ENCODE peak calls at places on chromosome X, in ten cellular contexts. D, Y, V, F, L, K, T, Q, B and U are unnamed samples.

GRCh38 chrX:110667706-110668105 is 127.9 kb downstream of the CHRDL1 start:
- DNase-seq in D (no peak), Y (no peak), V (no peak), F (peak; percentile 30), L (no peak), K (no peak), T (no peak), Q (no peak), B (no peak), U (no peak)

GRCh38 chrX:39814391-39814790 is 283.4 kb downstream of the BCOR start:
- DNase-seq in D (no peak), Y (no peak), V (peak; percentile 44), F (no peak), L (peak; percentile 35), K (no peak), T (no peak), Q (peak; percentile 9), B (peak; percentile 25), U (no peak)

GRCh38 chrX:104104676-104105075 is 7.6 kb upstream of the ZCCHC18 start:
- DNase-seq in D (no peak), Y (no peak), V (no peak), F (no peak), L (no peak), K (no peak), T (no peak), Q (no peak), B (no peak), U (no peak)

GRCh38 chrX:123601437-123601836 is 131.4 kb downstream of the THOC2 start:
- DNase-seq in D (no peak), Y (no peak), V (no peak), F (no peak), L (no peak), K (no peak), T (no peak), Q (no peak), B (no peak), U (no peak)

GRCh38 chrX:3345281-3346081 is 971 bp downstream of the MXRA5 start:
- DNase-seq in D (peak; percentile 89), Y (peak; percentile 62), V (peak; percentile 10), F (peak; percentile 75), L (no peak), K (peak; percentile 63), T (peak; percentile 65), Q (no peak), B (no peak), U (peak; percentile 78)

GRCh38 chrX:28398352-28398751 is 188.9 kb upstream of the IL1RAPL1 start:
- DNase-seq in D (no peak), Y (no peak), V (no peak), F (no peak), L (no peak), K (no peak), T (no peak), Q (no peak), B (no peak), U (no peak)

GRCh38 chrX:103831342-103831802 is 685 bp downstream of the RAB9B start:
- DNase-seq in D (no peak), Y (peak; percentile 85), V (peak; percentile 41), F (no peak), L (no peak), K (no peak), T (no peak), Q (peak; percentile 45), B (no peak), U (no peak)

GRCh38 chrX:8960809-8961413 is 73.0 kb downstream of the FAM9B start:
- DNase-seq in D (no peak), Y (no peak), V (no peak), F (no peak), L (no peak), K (no peak), T (no peak), Q (no peak), B (no peak), U (no peak)

GRCh38 chrX:150429577-150429976 is 66.5 kb downstream of the MAMLD1 start:
- DNase-seq in D (no peak), Y (no peak), V (peak; percentile 87), F (no peak), L (no peak), K (peak; percentile 78), T (no peak), Q (no peak), B (no peak), U (no peak)

GRCh38 chrX:20517565-20517964 is 250.9 kb upstream of the RPS6KA3 start:
- DNase-seq in D (no peak), Y (no peak), V (no peak), F (no peak), L (no peak), K (no peak), T (no peak), Q (no peak), B (no peak), U (no peak)

GRCh38 chrX:151753313-151754041 is 18.9 kb downstream of the CNGA2 start:
- DNase-seq in D (peak; percentile 86), Y (peak; percentile 65), V (peak; percentile 64), F (peak; percentile 63), L (peak; percentile 44), K (peak; percentile 41), T (peak; percentile 68), Q (no peak), B (no peak), U (no peak)

GRCh38 chrX:52262195-52262546 is 77.5 kb downstream of the MAGED4 start:
- DNase-seq in D (no peak), Y (no peak), V (peak; percentile 1), F (no peak), L (no peak), K (peak; percentile 0), T (no peak), Q (no peak), B (no peak), U (no peak)

GRCh38 chrX:128020701-128021100 is 31.5 kb downstream of the ACTRT1 start:
- DNase-seq in D (no peak), Y (no peak), V (peak; percentile 12), F (no peak), L (no peak), K (peak; percentile 80), T (no peak), Q (no peak), B (no peak), U (no peak)

GRCh38 chrX:105700316-105700715 is 122.0 kb upstream of the NRK start:
- DNase-seq in D (no peak), Y (no peak), V (no peak), F (no peak), L (no peak), K (no peak), T (no peak), Q (no peak), B (no peak), U (no peak)

GRCh38 chrX:105698386-105698785 is 124.0 kb upstream of the NRK start:
- DNase-seq in D (no peak), Y (no peak), V (no peak), F (no peak), L (no peak), K (no peak), T (no peak), Q (no peak), B (no peak), U (no peak)

GRCh38 chrX:105706041-105706440 is 116.3 kb upstream of the NRK start:
- DNase-seq in D (no peak), Y (no peak), V (peak; percentile 56), F (no peak), L (no peak), K (peak; percentile 57), T (no peak), Q (no peak), B (no peak), U (no peak)

GRCh38 chrX:105703876-105704275 is 118.5 kb upstream of the NRK start:
- DNase-seq in D (no peak), Y (no peak), V (no peak), F (no peak), L (no peak), K (no peak), T (no peak), Q (no peak), B (no peak), U (no peak)

GRCh38 chrX:105701310-105702052 is 120.9 kb upstream of the NRK start:
- DNase-seq in D (no peak), Y (no peak), V (peak; percentile 42), F (no peak), L (no peak), K (peak; percentile 21), T (no peak), Q (no peak), B (no peak), U (no peak)
- TF ChIP-seq CTCF in D (no peak), Y (peak; percentile 14), V (peak; percentile 34), F (peak; percentile 20), L (no peak), K (peak; percentile 44), T (no peak), Q (no peak), B (no peak), U (peak; percentile 50)

GRCh38 chrX:17361620-17362019 is 13.4 kb upstream of the NHS start:
- DNase-seq in D (no peak), Y (no peak), V (no peak), F (peak; percentile 53), L (no peak), K (no peak), T (no peak), Q (no peak), B (no peak), U (no peak)
- TF ChIP-seq CTCF in D (no peak), Y (no peak), V (peak; percentile 6), F (peak; percentile 38), L (no peak), K (peak; percentile 23), T (no peak), Q (no peak), B (no peak), U (peak; percentile 69)

GRCh38 chrX:42385730-42386129 is 392.2 kb downstream of the PPP1R2C start:
- DNase-seq in D (no peak), Y (no peak), V (no peak), F (no peak), L (no peak), K (peak; percentile 59), T (no peak), Q (no peak), B (no peak), U (no peak)

GRCh38 chrX:42384956-42385355 is 393.0 kb downstream of the PPP1R2C start:
- DNase-seq in D (no peak), Y (no peak), V (no peak), F (no peak), L (no peak), K (peak; percentile 58), T (no peak), Q (no peak), B (no peak), U (no peak)

DNA sequence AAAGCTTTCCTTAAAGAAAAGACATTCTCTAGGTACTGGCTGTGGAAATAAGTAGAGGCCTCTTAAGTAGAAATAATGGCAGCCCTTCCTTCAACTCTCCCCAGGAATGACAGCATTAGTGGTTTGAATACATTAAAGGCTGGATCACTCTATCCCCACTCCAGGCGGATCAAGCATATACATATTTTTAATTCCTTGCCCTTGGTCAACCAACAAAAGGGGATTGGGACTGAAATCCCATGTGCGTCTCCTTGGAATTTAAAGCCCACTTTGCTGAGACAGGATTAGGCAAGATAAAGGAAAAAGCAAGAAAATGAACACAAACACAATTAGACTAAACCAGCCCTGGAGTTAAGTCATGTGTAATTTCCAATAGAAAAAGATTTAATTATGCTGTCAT is 391.3 kb downstream of the PPP1R2C start:
- DNase-seq in D (no peak), Y (no peak), V (no peak), F (no peak), L (no peak), K (no peak), T (no peak), Q (no peak), B (no peak), U (no peak)
- TF ChIP-seq CTCF in D (no peak), Y (no peak), V (no peak), F (no peak), L (no peak), K (no peak), T (no peak), Q (no peak), B (no peak), U (no peak)

GRCh38 chrX:44875185-44875489 is 2.1 kb downstream of the KDM6A start:
- DNase-seq in D (no peak), Y (no peak), V (no peak), F (no peak), L (no peak), K (no peak), T (no peak), Q (no peak), B (no peak), U (no peak)
- TF ChIP-seq CTCF in D (no peak), Y (no peak), V (no peak), F (no peak), L (no peak), K (no peak), T (no peak), Q (no peak), B (no peak), U (no peak)